ENCODE peak calls at places on chromosomes 16 and 17, in seven cellular contexts. One of them, this sample, is unnamed.

GRCh38 chr16:71423016-71423415 is 18.8 kb downstream of the TLE7 start:
- DNase-seq in H1: no peak
- DNase-seq in SK-N-SH: no peak
- DNase-seq in HCT116: no peak
- DNase-seq in GM12878: no peak
- DNase-seq in K562: no peak
- DNase-seq in HepG2: no peak
- DNase-seq in this sample: no peak

GRCh38 chr17:20935740-20936139 is 107.1 kb downstream of the USP22 start:
- DNase-seq in H1: no peak
- DNase-seq in SK-N-SH: no peak
- DNase-seq in HCT116: no peak
- DNase-seq in GM12878: no peak
- DNase-seq in K562: no peak
- DNase-seq in HepG2: no peak
- DNase-seq in this sample: no peak

GRCh38 chr16:66740010-66740409 is 11.4 kb downstream of the DYNC1LI2 start:
- DNase-seq in H1: no peak
- DNase-seq in SK-N-SH: peak; percentile 69
- DNase-seq in HCT116: no peak
- DNase-seq in GM12878: no peak
- DNase-seq in K562: peak; percentile 73
- DNase-seq in HepG2: peak; percentile 39
- DNase-seq in this sample: no peak

GRCh38 chr16:51245306-51245705 is 94.2 kb upstream of the SALL1 start:
- DNase-seq in H1: no peak
- DNase-seq in SK-N-SH: no peak
- DNase-seq in HCT116: no peak
- DNase-seq in GM12878: no peak
- DNase-seq in K562: no peak
- DNase-seq in HepG2: no peak
- DNase-seq in this sample: no peak

GRCh38 chr17:9334536-9335446 is 240.8 kb downstream of the STX8 start:
- DNase-seq in H1: no peak
- DNase-seq in SK-N-SH: no peak
- DNase-seq in HCT116: peak; percentile 4
- DNase-seq in GM12878: no peak
- DNase-seq in K562: no peak
- DNase-seq in HepG2: no peak
- DNase-seq in this sample: no peak

GRCh38 chr17:21213005-21213404 is 956 bp downstream of the TMEM11 start:
- DNase-seq in H1: no peak
- DNase-seq in SK-N-SH: no peak
- DNase-seq in HCT116: no peak
- DNase-seq in GM12878: no peak
- DNase-seq in K562: no peak
- DNase-seq in HepG2: no peak
- DNase-seq in this sample: no peak

GRCh38 chr17:35084987-35085386 is 21.5 kb upstream of the RFFL start:
- DNase-seq in H1: no peak
- DNase-seq in SK-N-SH: no peak
- DNase-seq in HCT116: peak; percentile 81
- DNase-seq in GM12878: no peak
- DNase-seq in K562: peak; percentile 55
- DNase-seq in HepG2: no peak
- DNase-seq in this sample: no peak

GRCh38 chr17:43367588-43368242 is 31.1 kb upstream of the ARL4D start:
- DNase-seq in H1: peak; percentile 60
- DNase-seq in SK-N-SH: peak; percentile 67
- DNase-seq in HCT116: peak; percentile 96
- DNase-seq in GM12878: peak; percentile 91
- DNase-seq in K562: peak; percentile 48
- DNase-seq in HepG2: peak; percentile 91
- DNase-seq in this sample: no peak

GRCh38 chr16:25735645-25736044 is 43.9 kb downstream of the HS3ST4 start:
- DNase-seq in H1: no peak
- DNase-seq in SK-N-SH: no peak
- DNase-seq in HCT116: no peak
- DNase-seq in GM12878: no peak
- DNase-seq in K562: peak; percentile 4
- DNase-seq in HepG2: no peak
- DNase-seq in this sample: no peak

GRCh38 chr16:66810391-66810790 is 9.0 kb upstream of the TERB1 start:
- DNase-seq in H1: no peak
- DNase-seq in SK-N-SH: no peak
- DNase-seq in HCT116: no peak
- DNase-seq in GM12878: no peak
- DNase-seq in K562: no peak
- DNase-seq in HepG2: no peak
- DNase-seq in this sample: no peak

DNA sequence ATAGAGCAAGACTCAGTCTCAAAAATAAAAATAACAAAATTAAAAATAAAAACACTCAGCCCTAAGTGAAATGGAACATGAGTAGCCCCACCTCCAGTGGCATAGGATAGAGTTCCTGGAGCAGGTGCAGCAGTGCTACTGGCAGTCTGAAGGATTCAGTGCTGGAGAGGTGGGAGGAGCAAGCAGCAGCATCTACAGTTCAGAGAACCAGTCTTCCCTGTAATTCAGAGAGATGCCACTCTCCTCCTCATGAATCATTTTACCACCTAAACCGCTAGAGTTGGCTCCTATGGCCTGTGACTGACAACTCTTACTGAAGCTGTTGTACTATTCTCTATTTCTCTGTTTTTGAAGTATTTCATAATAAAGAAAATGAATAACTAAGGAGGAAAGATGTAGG is 56.0 kb upstream of the SMURF2 start:
- DNase-seq in H1: no peak
- DNase-seq in SK-N-SH: no peak
- DNase-seq in HCT116: no peak
- DNase-seq in GM12878: no peak
- DNase-seq in K562: no peak
- DNase-seq in HepG2: no peak
- DNase-seq in this sample: no peak
- TF ChIP-seq JUND in H1: no peak
- TF ChIP-seq JUND in SK-N-SH: no peak
- TF ChIP-seq JUND in HCT116: no peak
- TF ChIP-seq JUND in GM12878: no peak
- TF ChIP-seq JUND in K562: no peak
- TF ChIP-seq JUND in HepG2: no peak
- TF ChIP-seq JUND in this sample: no peak

GRCh38 chr17:12187658-12188057 is 167.0 kb downstream of the MAP2K4 start:
- DNase-seq in H1: no peak
- DNase-seq in SK-N-SH: no peak
- DNase-seq in HCT116: no peak
- DNase-seq in GM12878: no peak
- DNase-seq in K562: no peak
- DNase-seq in HepG2: no peak
- DNase-seq in this sample: no peak
- TF ChIP-seq JUND in H1: no peak
- TF ChIP-seq JUND in SK-N-SH: no peak
- TF ChIP-seq JUND in HCT116: no peak
- TF ChIP-seq JUND in GM12878: no peak
- TF ChIP-seq JUND in K562: no peak
- TF ChIP-seq JUND in HepG2: no peak
- TF ChIP-seq JUND in this sample: no peak

GRCh38 chr16:813204-813915 is 12.8 kb upstream of the GNG13 start:
- DNase-seq in H1: peak; percentile 91
- DNase-seq in SK-N-SH: peak; percentile 92
- DNase-seq in HCT116: no peak
- DNase-seq in GM12878: no peak
- DNase-seq in K562: peak; percentile 64
- DNase-seq in HepG2: peak; percentile 12
- DNase-seq in this sample: no peak
- TF ChIP-seq JUND in H1: no peak
- TF ChIP-seq JUND in SK-N-SH: no peak
- TF ChIP-seq JUND in HCT116: no peak
- TF ChIP-seq JUND in GM12878: no peak
- TF ChIP-seq JUND in K562: no peak
- TF ChIP-seq JUND in HepG2: no peak
- TF ChIP-seq JUND in this sample: no peak

GRCh38 chr17:60631119-60631518 is 31.1 kb downstream of the PPM1D start:
- DNase-seq in H1: no peak
- DNase-seq in SK-N-SH: no peak
- DNase-seq in HCT116: no peak
- DNase-seq in GM12878: no peak
- DNase-seq in K562: no peak
- DNase-seq in HepG2: no peak
- DNase-seq in this sample: no peak
- TF ChIP-seq JUND in H1: no peak
- TF ChIP-seq JUND in SK-N-SH: no peak
- TF ChIP-seq JUND in HCT116: no peak
- TF ChIP-seq JUND in GM12878: no peak
- TF ChIP-seq JUND in K562: no peak
- TF ChIP-seq JUND in HepG2: no peak
- TF ChIP-seq JUND in this sample: no peak

DNA sequence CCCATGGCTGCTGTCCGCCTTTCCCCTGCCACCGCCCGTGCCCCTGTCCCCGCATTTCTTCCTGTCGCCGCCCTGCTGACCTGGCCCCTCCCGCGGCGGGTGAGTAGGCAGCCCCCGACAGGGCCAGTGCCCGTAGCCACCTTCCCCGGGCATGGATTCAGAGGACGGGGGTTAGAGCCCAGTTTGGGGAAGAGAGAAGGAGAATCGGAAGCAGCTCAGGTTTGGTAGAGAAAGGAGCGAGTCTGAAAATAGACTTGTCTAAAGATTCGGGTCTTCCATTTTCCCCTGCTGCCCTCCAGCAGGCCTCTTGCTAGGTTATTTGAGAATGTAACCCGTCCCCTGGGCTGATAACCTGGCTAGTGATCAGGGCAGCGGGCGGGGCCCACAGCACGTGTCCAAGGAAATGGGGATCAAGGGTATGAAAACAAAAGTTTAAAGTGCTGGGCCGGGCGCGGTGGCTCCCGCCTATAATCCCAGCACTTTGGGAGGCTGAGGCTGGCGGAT is 7.9 kb upstream of the CLDN9 start:
- DNase-seq in H1: no peak
- DNase-seq in SK-N-SH: peak; percentile 58
- DNase-seq in HCT116: no peak
- DNase-seq in GM12878: no peak
- DNase-seq in K562: peak; percentile 85
- DNase-seq in HepG2: peak; percentile 65
- DNase-seq in this sample: no peak
- TF ChIP-seq JUND in H1: no peak
- TF ChIP-seq JUND in SK-N-SH: no peak
- TF ChIP-seq JUND in HCT116: no peak
- TF ChIP-seq JUND in GM12878: no peak
- TF ChIP-seq JUND in K562: no peak
- TF ChIP-seq JUND in HepG2: no peak
- TF ChIP-seq JUND in this sample: no peak